ENCODE peak calls at places on chromosomes 13 and 19, in four cellular contexts. K is activated gamma-delta T cell treated with Interleukin-2 at 50 U/mL for 16 hours, B is progenitor cell of endocrine pancreas, U is nephron progenitor cell. P is an unnamed sample.
A peak's percentile ranks its signal among the peaks of the same experiment; 100 is the strongest.

GRCh38 chr19:3509566-3509989 is 3.5 kb downstream of the FZR1 start:
- DNase-seq in B (no peak), U (no peak), K (no peak), P (no peak)

GRCh38 chr13:39012608-39013007 is 22.0 kb upstream of the STOML3 start:
- DNase-seq in B (no peak), K (no peak), U (no peak), P (no peak)

GRCh38 chr19:47228937-47229673 is 1.9 kb downstream of the BBC3 start:
- DNase-seq in B (no peak), K (peak; percentile 30), U (no peak), P (no peak)

GRCh38 chr13:29693297-29693945 is 97.9 kb upstream of the SLC7A1 start:
- DNase-seq in B (no peak), K (no peak), U (no peak), P (peak; percentile 78)

GRCh38 chr19:56377105-56377924 is 16.0 kb downstream of the ZNF582 start:
- DNase-seq in B (no peak), U (no peak), K (no peak), P (no peak)

GRCh38 chr13:93233997-93234416 is 7.4 kb downstream of the GPC6 start:
- DNase-seq in K (no peak), B (no peak), U (no peak), P (no peak)

GRCh38 chr13:73158851-73159250 is 100.0 kb downstream of the KLF5 start:
- DNase-seq in U (no peak), K (no peak), B (no peak), P (no peak)

GRCh38 chr13:63305641-63306133 is 1890.0 kb upstream of the PCDH20 start:
- DNase-seq in B (no peak), U (no peak), K (no peak), P (peak; percentile 84)

GRCh38 chr19:5360003-5360820 is 19.6 kb upstream of the PTPRS start:
- DNase-seq in K (no peak), U (no peak), B (no peak), P (no peak)

GRCh38 chr19:15464394-15465385 is at the start of gene RASAL3:
- DNase-seq in B (no peak), K (peak; percentile 74), U (no peak), P (no peak)

P was measured in osteocyte.